ENCODE peak calls at places on chromosomes 12 and 14, in six cellular contexts. One of them, this sample, is unnamed.

GRCh38 chr12:6241495-6241894 is 41.3 kb downstream of the CD9 start:
- DNase-seq in HCT116: no peak
- DNase-seq in OCI-LY7: no peak
- DNase-seq in IMR-90: no peak
- DNase-seq in GM23248: no peak
- DNase-seq in mesendoderm: no peak
- DNase-seq in this sample: no peak

GRCh38 chr12:95836185-95836609 is 22.6 kb upstream of the SNRPF start:
- DNase-seq in IMR-90: peak
- DNase-seq in HCT116: no peak
- DNase-seq in mesendoderm: no peak
- DNase-seq in GM23248: peak
- DNase-seq in OCI-LY7: no peak
- DNase-seq in this sample: no peak

GRCh38 chr12:19222566-19222965 is 93.0 kb downstream of the PLEKHA5 start:
- DNase-seq in mesendoderm: no peak
- DNase-seq in IMR-90: no peak
- DNase-seq in GM23248: peak
- DNase-seq in OCI-LY7: no peak
- DNase-seq in HCT116: no peak
- DNase-seq in this sample: no peak

GRCh38 chr12:2503762-2504161 is 291.0 kb upstream of the FKBP4 start:
- DNase-seq in IMR-90: no peak
- DNase-seq in GM23248: no peak
- DNase-seq in HCT116: no peak
- DNase-seq in mesendoderm: peak
- DNase-seq in OCI-LY7: no peak
- DNase-seq in this sample: no peak

GRCh38 chr12:95143784-95144205 is 70.4 kb upstream of the NR2C1 start:
- DNase-seq in OCI-LY7: no peak
- DNase-seq in GM23248: peak
- DNase-seq in IMR-90: peak
- DNase-seq in HCT116: no peak
- DNase-seq in mesendoderm: peak
- DNase-seq in this sample: no peak

GRCh38 chr12:103249614-103250013 is 246.2 kb downstream of the C12orf42 start:
- DNase-seq in mesendoderm: no peak
- DNase-seq in OCI-LY7: no peak
- DNase-seq in GM23248: no peak
- DNase-seq in HCT116: no peak
- DNase-seq in IMR-90: no peak
- DNase-seq in this sample: no peak

GRCh38 chr14:70677324-70677723 is 35.6 kb downstream of the TTC9 start:
- DNase-seq in GM23248: no peak
- DNase-seq in mesendoderm: no peak
- DNase-seq in HCT116: no peak
- DNase-seq in OCI-LY7: no peak
- DNase-seq in IMR-90: no peak
- DNase-seq in this sample: no peak

GRCh38 chr14:24915958-24916595 is 133.9 kb downstream of the STXBP6 start:
- DNase-seq in OCI-LY7: no peak
- DNase-seq in HCT116: no peak
- DNase-seq in IMR-90: peak
- DNase-seq in GM23248: peak
- DNase-seq in mesendoderm: no peak
- DNase-seq in this sample: no peak

GRCh38 chr14:40601063-40601462 is 1005.6 kb upstream of the LRFN5 start:
- DNase-seq in IMR-90: no peak
- DNase-seq in mesendoderm: no peak
- DNase-seq in HCT116: no peak
- DNase-seq in GM23248: no peak
- DNase-seq in OCI-LY7: no peak
- DNase-seq in this sample: no peak

GRCh38 chr14:90720832-90721231 is 95.4 kb downstream of the TTC7B start:
- DNase-seq in OCI-LY7: no peak
- DNase-seq in HCT116: no peak
- DNase-seq in mesendoderm: no peak
- DNase-seq in GM23248: no peak
- DNase-seq in IMR-90: no peak
- DNase-seq in this sample: no peak

GRCh38 chr12:47757840-47758583 is 668 bp downstream of the RAPGEF3 start:
- DNase-seq in OCI-LY7: no peak
- DNase-seq in IMR-90: no peak
- DNase-seq in mesendoderm: peak
- DNase-seq in HCT116: no peak
- DNase-seq in GM23248: no peak
- DNase-seq in this sample: no peak

GRCh38 chr14:41605550-41606248 is 977 bp upstream of the LRFN5 start:
- DNase-seq in IMR-90: peak
- DNase-seq in OCI-LY7: no peak
- DNase-seq in mesendoderm: peak
- DNase-seq in GM23248: peak
- DNase-seq in HCT116: no peak
- DNase-seq in this sample: no peak

GRCh38 chr12:53950441-53950781 is 4.3 kb upstream of the HOXC12 start:
- DNase-seq in IMR-90: no peak
- DNase-seq in mesendoderm: no peak
- DNase-seq in HCT116: no peak
- DNase-seq in OCI-LY7: peak
- DNase-seq in GM23248: no peak
- DNase-seq in this sample: no peak

GRCh38 chr14:68143341-68143807 is 323.8 kb downstream of the RAD51B start:
- DNase-seq in OCI-LY7: no peak
- DNase-seq in IMR-90: peak
- DNase-seq in mesendoderm: no peak
- DNase-seq in GM23248: peak
- DNase-seq in HCT116: no peak
- DNase-seq in this sample: no peak

GRCh38 chr14:91230363-91231035 is 14.0 kb downstream of the GPR68 start:
- DNase-seq in IMR-90: peak
- DNase-seq in GM23248: peak
- DNase-seq in HCT116: no peak
- DNase-seq in mesendoderm: peak
- DNase-seq in OCI-LY7: no peak
- DNase-seq in this sample: no peak

GRCh38 chr12:124764451-124764850 is 99.2 kb downstream of the SCARB1 start:
- DNase-seq in IMR-90: peak
- DNase-seq in HCT116: no peak
- DNase-seq in mesendoderm: peak
- DNase-seq in GM23248: peak
- DNase-seq in OCI-LY7: peak
- DNase-seq in this sample: no peak

GRCh38 chr12:76623929-76624328 is 64.4 kb upstream of the OSBPL8 start:
- DNase-seq in GM23248: peak
- DNase-seq in IMR-90: peak
- DNase-seq in mesendoderm: peak
- DNase-seq in OCI-LY7: no peak
- DNase-seq in HCT116: peak
- DNase-seq in this sample: no peak

GRCh38 chr12:120432772-120433525 is 5.0 kb upstream of the COX6A1 start:
- DNase-seq in IMR-90: no peak
- DNase-seq in GM23248: no peak
- DNase-seq in OCI-LY7: no peak
- DNase-seq in HCT116: no peak
- DNase-seq in mesendoderm: no peak
- DNase-seq in this sample: no peak

GRCh38 chr12:47397664-47398281 is 308.1 kb downstream of the RPAP3 start:
- DNase-seq in mesendoderm: peak
- DNase-seq in OCI-LY7: peak
- DNase-seq in HCT116: peak
- DNase-seq in GM23248: peak
- DNase-seq in IMR-90: peak
- DNase-seq in this sample: peak

GRCh38 chr12:78568326-78569020 is 296.1 kb upstream of the SYT1 start:
- DNase-seq in HCT116: no peak
- DNase-seq in IMR-90: peak
- DNase-seq in OCI-LY7: no peak
- DNase-seq in mesendoderm: no peak
- DNase-seq in GM23248: peak
- DNase-seq in this sample: no peak

GRCh38 chr12:1807107-1807478 is 13.3 kb upstream of the LRTM2 start:
- DNase-seq in GM23248: no peak
- DNase-seq in HCT116: no peak
- DNase-seq in IMR-90: no peak
- DNase-seq in mesendoderm: no peak
- DNase-seq in OCI-LY7: no peak
- DNase-seq in this sample: peak

GRCh38 chr14:73795974-73796373 is 55.7 kb upstream of the PTGR2 start:
- DNase-seq in GM23248: peak
- DNase-seq in OCI-LY7: no peak
- DNase-seq in IMR-90: peak
- DNase-seq in HCT116: peak
- DNase-seq in mesendoderm: peak
- DNase-seq in this sample: peak

GRCh38 chr14:95690815-95691214 is 4.6 kb downstream of the TCL1B start:
- DNase-seq in mesendoderm: no peak
- DNase-seq in GM23248: no peak
- DNase-seq in HCT116: no peak
- DNase-seq in OCI-LY7: no peak
- DNase-seq in IMR-90: no peak
- DNase-seq in this sample: no peak

GRCh38 chr12:102342281-102343006 is 137.9 kb downstream of the IGF1 start:
- DNase-seq in mesendoderm: no peak
- DNase-seq in OCI-LY7: no peak
- DNase-seq in IMR-90: no peak
- DNase-seq in HCT116: no peak
- DNase-seq in GM23248: no peak
- DNase-seq in this sample: peak

GRCh38 chr12:116962197-116962596 is 51.4 kb downstream of the FBXW8 start:
- DNase-seq in HCT116: no peak
- DNase-seq in mesendoderm: no peak
- DNase-seq in OCI-LY7: peak
- DNase-seq in IMR-90: no peak
- DNase-seq in GM23248: no peak
- DNase-seq in this sample: no peak

GRCh38 chr14:91606851-91607250 is 96.7 kb upstream of the PPP4R3A start:
- DNase-seq in GM23248: peak
- DNase-seq in mesendoderm: no peak
- DNase-seq in HCT116: no peak
- DNase-seq in IMR-90: no peak
- DNase-seq in OCI-LY7: no peak
- DNase-seq in this sample: no peak

GRCh38 chr12:11228268-11228879 is 41.1 kb downstream of the PRB3 start:
- DNase-seq in OCI-LY7: peak
- DNase-seq in IMR-90: peak
- DNase-seq in GM23248: peak
- DNase-seq in HCT116: peak
- DNase-seq in mesendoderm: peak
- DNase-seq in this sample: peak

GRCh38 chr12:23810327-23810902 is 139.1 kb downstream of the SOX5 start:
- DNase-seq in IMR-90: no peak
- DNase-seq in OCI-LY7: no peak
- DNase-seq in mesendoderm: peak
- DNase-seq in GM23248: no peak
- DNase-seq in HCT116: no peak
- DNase-seq in this sample: no peak

GRCh38 chr12:48787791-48788521 is 933 bp downstream of the ADCY6 start:
- DNase-seq in HCT116: no peak
- DNase-seq in mesendoderm: no peak
- DNase-seq in OCI-LY7: no peak
- DNase-seq in GM23248: peak
- DNase-seq in IMR-90: no peak
- DNase-seq in this sample: no peak
- H3K4me2 ChIP-seq in HCT116: peak
- H3K4me2 ChIP-seq in mesendoderm: peak
- H3K4me2 ChIP-seq in OCI-LY7: no peak
- H3K4me2 ChIP-seq in GM23248: peak
- H3K4me2 ChIP-seq in IMR-90: peak
- H3K4me2 ChIP-seq in this sample: peak

GRCh38 chr14:80924365-80925103 is 17.0 kb downstream of the CEP128 start:
- DNase-seq in GM23248: no peak
- DNase-seq in OCI-LY7: no peak
- DNase-seq in IMR-90: no peak
- DNase-seq in HCT116: no peak
- DNase-seq in mesendoderm: no peak
- DNase-seq in this sample: no peak

GRCh38 chr14:80930836-80931389 is 10.6 kb downstream of the CEP128 start:
- DNase-seq in mesendoderm: no peak
- DNase-seq in HCT116: no peak
- DNase-seq in GM23248: peak
- DNase-seq in IMR-90: peak
- DNase-seq in OCI-LY7: peak
- DNase-seq in this sample: no peak

GRCh38 chr14:80926706-80927384 is 14.7 kb downstream of the CEP128 start:
- DNase-seq in HCT116: no peak
- DNase-seq in OCI-LY7: no peak
- DNase-seq in mesendoderm: no peak
- DNase-seq in GM23248: peak
- DNase-seq in IMR-90: peak
- DNase-seq in this sample: no peak

GRCh38 chr14:80930095-80930494 is 11.4 kb downstream of the CEP128 start:
- DNase-seq in IMR-90: no peak
- DNase-seq in mesendoderm: no peak
- DNase-seq in HCT116: no peak
- DNase-seq in OCI-LY7: peak
- DNase-seq in GM23248: no peak
- DNase-seq in this sample: no peak

GRCh38 chr14:80927385-80927989 is 14.1 kb downstream of the CEP128 start:
- DNase-seq in HCT116: no peak
- DNase-seq in GM23248: no peak
- DNase-seq in OCI-LY7: no peak
- DNase-seq in IMR-90: no peak
- DNase-seq in mesendoderm: peak
- DNase-seq in this sample: no peak
- H3K4me2 ChIP-seq in HCT116: no peak
- H3K4me2 ChIP-seq in GM23248: no peak
- H3K4me2 ChIP-seq in OCI-LY7: no peak
- H3K4me2 ChIP-seq in IMR-90: no peak
- H3K4me2 ChIP-seq in mesendoderm: no peak
- H3K4me2 ChIP-seq in this sample: no peak

DNA sequence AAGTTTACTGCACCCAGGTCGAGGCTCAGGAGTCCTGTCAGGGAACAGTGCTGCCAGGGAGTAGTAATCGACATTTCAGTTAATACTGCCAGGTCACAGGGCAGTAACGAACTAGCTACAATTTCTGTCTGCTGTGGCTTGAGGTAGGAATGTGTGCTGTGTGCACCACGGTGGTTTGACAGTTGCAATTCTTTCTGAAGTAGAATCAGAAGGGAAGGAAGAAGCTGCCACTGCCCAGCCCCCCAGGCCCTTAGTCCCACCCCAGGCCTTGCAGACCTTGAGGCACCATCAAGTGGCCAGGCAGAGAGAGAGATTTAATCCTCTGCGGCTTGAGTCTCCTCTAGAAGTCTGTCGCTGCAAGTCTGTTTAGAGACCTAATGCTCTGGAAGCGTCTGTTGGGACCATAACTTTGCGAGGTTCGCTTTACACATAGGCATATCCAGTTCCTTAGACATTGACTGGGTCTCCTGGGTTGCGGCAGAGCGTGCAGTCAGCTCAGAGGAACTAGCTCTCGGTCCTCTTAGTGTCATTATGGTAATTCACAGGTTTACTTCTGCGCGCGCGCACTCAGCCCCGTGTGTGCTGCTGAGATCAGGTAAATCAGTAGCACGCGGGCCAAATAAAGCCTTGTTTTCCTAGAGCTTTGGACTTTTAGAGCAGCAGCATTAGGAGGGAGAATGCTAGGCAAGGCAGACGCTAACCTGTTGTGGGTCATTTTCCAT is 9.8 kb downstream of the NKX2-1 start:
- DNase-seq in IMR-90: no peak
- DNase-seq in GM23248: no peak
- DNase-seq in mesendoderm: peak
- DNase-seq in HCT116: no peak
- DNase-seq in OCI-LY7: no peak
- DNase-seq in this sample: no peak
- H3K4me2 ChIP-seq in IMR-90: no peak
- H3K4me2 ChIP-seq in GM23248: no peak
- H3K4me2 ChIP-seq in mesendoderm: no peak
- H3K4me2 ChIP-seq in HCT116: no peak
- H3K4me2 ChIP-seq in OCI-LY7: no peak
- H3K4me2 ChIP-seq in this sample: no peak

GRCh38 chr12:130788515-130788914 is 50.5 kb downstream of the STX2 start:
- DNase-seq in IMR-90: no peak
- DNase-seq in mesendoderm: peak
- DNase-seq in GM23248: no peak
- DNase-seq in OCI-LY7: no peak
- DNase-seq in HCT116: no peak
- DNase-seq in this sample: no peak
- H3K4me2 ChIP-seq in IMR-90: no peak
- H3K4me2 ChIP-seq in mesendoderm: no peak
- H3K4me2 ChIP-seq in GM23248: no peak
- H3K4me2 ChIP-seq in OCI-LY7: no peak
- H3K4me2 ChIP-seq in HCT116: no peak
- H3K4me2 ChIP-seq in this sample: no peak